ENCODE peak calls at places on chromosomes 16 and 17, in four cellular contexts. S is OCI-LY7, D is transverse colon, Z is heart left ventricle. Y is an unnamed sample.
A peak's percentile ranks its signal among the peaks of the same experiment; 100 is the strongest.

GRCh38 chr17:604719-605118 is 109.9 kb downstream of the VPS53 start:
- DNase-seq in S (no peak), D (no peak), Z (no peak), Y (no peak)

GRCh38 chr17:15343749-15344148 is 2.4 kb upstream of the TEKT3 start:
- DNase-seq in S (no peak), D (no peak), Z (no peak), Y (no peak)

GRCh38 chr17:31571124-31571892 is 179.8 kb downstream of the RAB11FIP4 start:
- DNase-seq in S (no peak), D (peak; percentile 51), Z (peak; percentile 88), Y (peak; percentile 71)

GRCh38 chr16:88558457-88559442 is 11.5 kb upstream of the ZC3H18 start:
- DNase-seq in S (peak; percentile 65), D (peak; percentile 89), Z (peak; percentile 88), Y (no peak)

GRCh38 chr17:44610331-44610730 is 45.9 kb upstream of the MEIOC start:
- DNase-seq in S (no peak), D (no peak), Z (no peak), Y (no peak)

GRCh38 chr16:2212362-2213324 is 2.0 kb upstream of the BRICD5 start:
- DNase-seq in S (no peak), D (no peak), Z (no peak), Y (no peak)

GRCh38 chr16:79599837-79600635 is 501 bp downstream of the MAF start:
- DNase-seq in S (peak; percentile 31), D (no peak), Z (peak; percentile 82), Y (no peak)

GRCh38 chr17:8806206-8807069 is 7.3 kb upstream of the MFSD6L start:
- DNase-seq in S (no peak), D (no peak), Z (no peak), Y (no peak)

GRCh38 chr17:15456972-15457722 is 10.3 kb downstream of the CDRT4 start:
- DNase-seq in S (no peak), D (peak; percentile 46), Z (peak; percentile 71), Y (no peak)

GRCh38 chr17:12730931-12731521 is 58.3 kb upstream of the ARHGAP44 start:
- DNase-seq in S (no peak), D (peak; percentile 81), Z (peak; percentile 85), Y (no peak)

GRCh38 chr17:38605230-38605851 is 411 bp downstream of the SRCIN1 start:
- DNase-seq in S (no peak), D (no peak), Z (peak; percentile 44), Y (no peak)

GRCh38 chr17:30290696-30291570 is 811 bp downstream of the BLMH start:
- DNase-seq in S (peak; percentile 58), D (peak; percentile 58), Z (no peak), Y (no peak)

GRCh38 chr16:89295071-89295900 is 77.8 kb downstream of the ZNF778 start:
- DNase-seq in S (no peak), D (no peak), Z (peak; percentile 47), Y (no peak)

GRCh38 chr17:74742978-74743545 is 5.4 kb upstream of the NHERF1 start:
- DNase-seq in S (no peak), D (no peak), Z (no peak), Y (no peak)

GRCh38 chr17:10120113-10120485 is 78.3 kb downstream of the GAS7 start:
- DNase-seq in S (no peak), D (no peak), Z (no peak), Y (no peak)

GRCh38 chr16:16861546-16861945 is 482.6 kb downstream of the NPIPA7 start:
- DNase-seq in S (peak; percentile 61), D (peak; percentile 49), Z (no peak), Y (peak; percentile 24)

GRCh38 chr17:69900101-69900500 is 174.9 kb upstream of the KCNJ16 start:
- DNase-seq in S (no peak), D (no peak), Z (no peak), Y (no peak)

GRCh38 chr16:81711609-81712329 is 67.3 kb upstream of the PLCG2 start:
- DNase-seq in S (no peak), D (peak; percentile 41), Z (no peak), Y (no peak)

GRCh38 chr17:32100971-32101631 is 41.2 kb upstream of the RHOT1 start:
- DNase-seq in S (no peak), D (peak; percentile 39), Z (no peak), Y (no peak)

GRCh38 chr17:43758497-43759174 is at the start of gene SOST:
- DNase-seq in S (no peak), D (no peak), Z (no peak), Y (no peak)

GRCh38 chr17:76333673-76334505 is 19.8 kb downstream of the PRPSAP1 start:
- DNase-seq in S (no peak), D (no peak), Z (no peak), Y (no peak)

GRCh38 chr16:21083729-21084268 is 66.8 kb downstream of the DNAH3 start:
- DNase-seq in S (peak; percentile 51), D (peak; percentile 71), Z (peak; percentile 76), Y (peak; percentile 37)

GRCh38 chr17:57666946-57667345 is 78.2 kb downstream of the CCDC182 start:
- DNase-seq in S (no peak), D (no peak), Z (no peak), Y (no peak)

GRCh38 chr17:35716897-35717839 is 14.3 kb upstream of the RASL10B start:
- DNase-seq in S (no peak), D (no peak), Z (no peak), Y (no peak)

GRCh38 chr16:27332105-27332504 is 18.3 kb downstream of the IL4R start:
- DNase-seq in S (no peak), D (no peak), Z (no peak), Y (peak; percentile 19)

GRCh38 chr16:24534634-24535033 is 4.7 kb upstream of the RBBP6 start:
- DNase-seq in S (no peak), D (no peak), Z (no peak), Y (no peak)

GRCh38 chr17:76968707-76969597 is 100.7 kb downstream of the MGAT5B start:
- DNase-seq in S (peak; percentile 100), D (peak; percentile 55), Z (peak; percentile 44), Y (no peak)

GRCh38 chr16:83954577-83955016 is 1.6 kb downstream of the OSGIN1 start:
- DNase-seq in S (no peak), D (peak; percentile 74), Z (peak; percentile 59), Y (no peak)

GRCh38 chr17:66915204-66915611 is 49.3 kb upstream of the CACNG4 start:
- DNase-seq in S (no peak), D (peak; percentile 62), Z (no peak), Y (no peak)

GRCh38 chr16:66693088-66693487 is 3.5 kb downstream of the CMTM4 start:
- DNase-seq in S (no peak), D (no peak), Z (no peak), Y (no peak)

GRCh38 chr17:64282753-64283080 is 19.7 kb upstream of the TEX2 start:
- DNase-seq in S (no peak), D (no peak), Z (no peak), Y (no peak)

GRCh38 chr17:75909051-75909811 is 4.5 kb upstream of the MRPL38 start:
- DNase-seq in S (peak; percentile 87), D (no peak), Z (no peak), Y (no peak)

GRCh38 chr16:18803569-18804462 is 2.5 kb upstream of the ARL6IP1 start:
- DNase-seq in S (peak; percentile 35), D (no peak), Z (no peak), Y (no peak)

GRCh38 chr16:1983544-1984346 is at the start of gene GFER:
- DNase-seq in S (peak; percentile 80), D (peak; percentile 92), Z (peak; percentile 95), Y (peak; percentile 54)

GRCh38 chr16:84986102-84986501 is 25.2 kb downstream of the ZDHHC7 start:
- DNase-seq in S (no peak), D (no peak), Z (peak; percentile 51), Y (no peak)

GRCh38 chr17:39114744-39115534 is 36.5 kb downstream of the PLXDC1 start:
- DNase-seq in S (no peak), D (no peak), Z (no peak), Y (no peak)

GRCh38 chr16:86910146-86910805 is 331.9 kb downstream of the FOXL1 start:
- DNase-seq in S (no peak), D (no peak), Z (no peak), Y (no peak)

GRCh38 chr16:85302018-85302847 is 190.0 kb upstream of the CIBAR2 start:
- DNase-seq in S (no peak), D (no peak), Z (no peak), Y (no peak)

GRCh38 chr16:74117798-74118197 is 178.8 kb upstream of the PSMD7 start:
- DNase-seq in S (no peak), D (no peak), Z (no peak), Y (no peak)

GRCh38 chr16:57720142-57720575 is 15.4 kb upstream of the KATNB1 start:
- DNase-seq in S (peak; percentile 18), D (peak; percentile 48), Z (no peak), Y (no peak)
- TF ChIP-seq CTCF in S (peak; percentile 53), D (peak; percentile 36), Z (peak; percentile 47), Y (no peak)

GRCh38 chr17:61307905-61308886 is 91.4 kb upstream of the TBX2 start:
- DNase-seq in S (no peak), D (no peak), Z (no peak), Y (no peak)

GRCh38 chr17:61310611-61311010 is 89.0 kb upstream of the TBX2 start:
- DNase-seq in S (no peak), D (no peak), Z (no peak), Y (no peak)

GRCh38 chr17:61309362-61309761 is 90.3 kb upstream of the TBX2 start:
- DNase-seq in S (no peak), D (no peak), Z (no peak), Y (no peak)

GRCh38 chr17:61312406-61313295 is 87.0 kb upstream of the TBX2 start:
- DNase-seq in S (no peak), D (no peak), Z (no peak), Y (no peak)

DNA sequence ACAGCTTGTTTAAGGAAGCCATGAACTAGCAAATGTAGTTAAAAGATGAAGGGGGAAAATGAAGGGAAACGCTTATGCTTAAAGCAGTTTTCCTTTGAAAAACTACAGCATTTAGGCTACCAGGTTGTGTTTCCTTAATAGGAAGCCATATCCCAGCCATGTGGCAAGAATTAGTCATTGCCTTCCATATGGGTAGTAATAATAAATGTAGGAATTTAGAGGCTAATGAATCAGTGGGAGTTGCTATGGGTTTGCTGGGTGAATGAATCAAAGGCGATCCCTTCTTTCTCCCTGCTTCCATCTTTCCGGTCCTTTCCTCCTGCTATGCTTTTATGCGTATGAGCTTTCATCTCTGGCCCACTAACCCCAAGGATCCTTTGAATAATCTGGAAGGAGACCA is 89.8 kb upstream of the TBX2 start:
- DNase-seq in S (no peak), D (no peak), Z (no peak), Y (no peak)
- TF ChIP-seq CTCF in S (no peak), D (no peak), Z (no peak), Y (no peak)

DNA sequence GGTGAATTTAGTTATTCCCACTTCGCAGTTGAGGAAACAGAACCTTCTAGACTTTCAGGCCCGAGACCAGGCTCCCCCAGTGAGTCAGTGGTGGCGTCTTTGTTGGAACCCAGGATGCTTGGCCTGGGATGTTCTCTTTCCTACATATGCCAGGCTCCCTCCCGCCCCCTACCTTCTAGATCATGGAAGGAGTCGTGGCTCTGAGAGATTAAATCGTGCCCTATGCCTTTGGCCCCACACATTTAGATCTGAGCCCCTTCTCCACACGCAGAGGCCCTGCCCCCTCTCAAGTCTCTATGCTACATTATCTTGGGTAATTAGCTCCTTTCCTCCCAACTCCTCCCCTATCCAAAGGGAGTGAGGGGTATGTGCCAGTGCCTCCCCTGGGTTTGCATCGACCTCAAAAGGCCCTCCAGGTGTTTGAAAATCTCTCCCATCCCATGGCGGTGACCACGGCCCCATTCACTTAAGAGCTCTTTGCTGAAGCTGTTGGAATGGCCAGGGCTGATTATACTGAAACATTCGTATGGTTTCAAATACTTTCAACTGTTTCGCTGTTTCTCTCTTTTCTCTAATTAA is 3.0 kb downstream of the NGFR start:
- DNase-seq in S (no peak), D (no peak), Z (no peak), Y (no peak)
- TF ChIP-seq CTCF in S (peak; percentile 32), D (no peak), Z (peak; percentile 15), Y (no peak)

GRCh38 chr17:79974786-79975497 is 60.7 kb downstream of the TBC1D16 start:
- DNase-seq in S (no peak), D (no peak), Z (no peak), Y (no peak)
- TF ChIP-seq CTCF in S (peak; percentile 78), D (no peak), Z (no peak), Y (no peak)